ENCODE peak calls at places on chromosomes 13 and 19, in six cellular contexts. One of them, this sample, is unnamed. For H3K4me1, the result is how much of the 10 kb centered on the place peaks cover.

GRCh38 chr19:41366089-41366488 is 2.1 kb upstream of the B9D2 start:
- DNase-seq in ascending aorta: no peak
- DNase-seq in CD4-positive, alpha-beta memory T cell: no peak
- DNase-seq in cardiac muscle cell: no peak
- DNase-seq in heart left ventricle: no peak
- DNase-seq in breast epithelium: no peak
- DNase-seq in this sample: no peak

GRCh38 chr13:74287672-74288169 is 153.5 kb upstream of the KLF12 start:
- DNase-seq in heart left ventricle: peak
- DNase-seq in breast epithelium: no peak
- DNase-seq in CD4-positive, alpha-beta memory T cell: peak
- DNase-seq in cardiac muscle cell: peak
- DNase-seq in ascending aorta: peak
- DNase-seq in this sample: peak

GRCh38 chr19:41886761-41887710 is 4.1 kb downstream of the ARHGEF1 start:
- DNase-seq in breast epithelium: no peak
- DNase-seq in heart left ventricle: no peak
- DNase-seq in ascending aorta: no peak
- DNase-seq in CD4-positive, alpha-beta memory T cell: peak
- DNase-seq in cardiac muscle cell: no peak
- DNase-seq in this sample: no peak

GRCh38 chr13:98108330-98108729 is 34.6 kb upstream of the FARP1 start:
- DNase-seq in breast epithelium: no peak
- DNase-seq in heart left ventricle: no peak
- DNase-seq in CD4-positive, alpha-beta memory T cell: no peak
- DNase-seq in ascending aorta: no peak
- DNase-seq in cardiac muscle cell: no peak
- DNase-seq in this sample: no peak

GRCh38 chr19:17101686-17102628 is 26.4 kb downstream of the MYO9B start:
- DNase-seq in ascending aorta: no peak
- DNase-seq in breast epithelium: no peak
- DNase-seq in heart left ventricle: no peak
- DNase-seq in CD4-positive, alpha-beta memory T cell: no peak
- DNase-seq in cardiac muscle cell: no peak
- DNase-seq in this sample: no peak

GRCh38 chr13:71864981-71865857 is 1.8 kb downstream of the DACH1 start:
- DNase-seq in ascending aorta: no peak
- DNase-seq in heart left ventricle: peak
- DNase-seq in CD4-positive, alpha-beta memory T cell: no peak
- DNase-seq in cardiac muscle cell: peak
- DNase-seq in breast epithelium: peak
- DNase-seq in this sample: no peak

GRCh38 chr13:39835253-39835652 is 179.8 kb downstream of the COG6 start:
- DNase-seq in heart left ventricle: no peak
- DNase-seq in cardiac muscle cell: no peak
- DNase-seq in CD4-positive, alpha-beta memory T cell: no peak
- DNase-seq in ascending aorta: no peak
- DNase-seq in breast epithelium: no peak
- DNase-seq in this sample: no peak

GRCh38 chr19:18796239-18796638 is 5.1 kb upstream of the COMP start:
- DNase-seq in CD4-positive, alpha-beta memory T cell: no peak
- DNase-seq in ascending aorta: no peak
- DNase-seq in heart left ventricle: no peak
- DNase-seq in cardiac muscle cell: no peak
- DNase-seq in breast epithelium: no peak
- DNase-seq in this sample: no peak

GRCh38 chr13:99922631-99923404 is 48.7 kb downstream of the ZIC5 start:
- DNase-seq in ascending aorta: no peak
- DNase-seq in CD4-positive, alpha-beta memory T cell: no peak
- DNase-seq in cardiac muscle cell: no peak
- DNase-seq in breast epithelium: no peak
- DNase-seq in heart left ventricle: no peak
- DNase-seq in this sample: no peak

GRCh38 chr13:106626473-106626872 is 58.5 kb upstream of the ARGLU1 start:
- DNase-seq in breast epithelium: no peak
- DNase-seq in cardiac muscle cell: no peak
- DNase-seq in ascending aorta: no peak
- DNase-seq in heart left ventricle: no peak
- DNase-seq in CD4-positive, alpha-beta memory T cell: no peak
- DNase-seq in this sample: no peak

GRCh38 chr13:110816500-110816899 is 98.4 kb downstream of the ANKRD10 start:
- DNase-seq in CD4-positive, alpha-beta memory T cell: no peak
- DNase-seq in cardiac muscle cell: no peak
- DNase-seq in ascending aorta: no peak
- DNase-seq in heart left ventricle: no peak
- DNase-seq in breast epithelium: no peak
- DNase-seq in this sample: no peak

GRCh38 chr19:46736544-46737274 is 9.1 kb upstream of the FKRP start:
- DNase-seq in cardiac muscle cell: peak
- DNase-seq in breast epithelium: no peak
- DNase-seq in ascending aorta: no peak
- DNase-seq in CD4-positive, alpha-beta memory T cell: no peak
- DNase-seq in heart left ventricle: peak
- DNase-seq in this sample: no peak

GRCh38 chr19:58477871-58478270 is 1.7 kb downstream of the ZNF446 start:
- DNase-seq in heart left ventricle: no peak
- DNase-seq in CD4-positive, alpha-beta memory T cell: no peak
- DNase-seq in ascending aorta: no peak
- DNase-seq in cardiac muscle cell: no peak
- DNase-seq in breast epithelium: no peak
- DNase-seq in this sample: no peak

GRCh38 chr19:58480481-58480830 is 4.3 kb downstream of the ZNF446 start:
- DNase-seq in heart left ventricle: no peak
- DNase-seq in CD4-positive, alpha-beta memory T cell: no peak
- DNase-seq in ascending aorta: no peak
- DNase-seq in breast epithelium: no peak
- DNase-seq in cardiac muscle cell: no peak
- DNase-seq in this sample: no peak

GRCh38 chr19:58480831-58481230 is 4.7 kb downstream of the ZNF446 start:
- DNase-seq in CD4-positive, alpha-beta memory T cell: no peak
- DNase-seq in breast epithelium: no peak
- DNase-seq in cardiac muscle cell: no peak
- DNase-seq in heart left ventricle: no peak
- DNase-seq in ascending aorta: no peak
- DNase-seq in this sample: no peak

GRCh38 chr19:58479303-58479702 is 3.2 kb downstream of the ZNF446 start:
- DNase-seq in cardiac muscle cell: no peak
- DNase-seq in breast epithelium: no peak
- DNase-seq in heart left ventricle: no peak
- DNase-seq in ascending aorta: no peak
- DNase-seq in CD4-positive, alpha-beta memory T cell: no peak
- DNase-seq in this sample: no peak

DNA sequence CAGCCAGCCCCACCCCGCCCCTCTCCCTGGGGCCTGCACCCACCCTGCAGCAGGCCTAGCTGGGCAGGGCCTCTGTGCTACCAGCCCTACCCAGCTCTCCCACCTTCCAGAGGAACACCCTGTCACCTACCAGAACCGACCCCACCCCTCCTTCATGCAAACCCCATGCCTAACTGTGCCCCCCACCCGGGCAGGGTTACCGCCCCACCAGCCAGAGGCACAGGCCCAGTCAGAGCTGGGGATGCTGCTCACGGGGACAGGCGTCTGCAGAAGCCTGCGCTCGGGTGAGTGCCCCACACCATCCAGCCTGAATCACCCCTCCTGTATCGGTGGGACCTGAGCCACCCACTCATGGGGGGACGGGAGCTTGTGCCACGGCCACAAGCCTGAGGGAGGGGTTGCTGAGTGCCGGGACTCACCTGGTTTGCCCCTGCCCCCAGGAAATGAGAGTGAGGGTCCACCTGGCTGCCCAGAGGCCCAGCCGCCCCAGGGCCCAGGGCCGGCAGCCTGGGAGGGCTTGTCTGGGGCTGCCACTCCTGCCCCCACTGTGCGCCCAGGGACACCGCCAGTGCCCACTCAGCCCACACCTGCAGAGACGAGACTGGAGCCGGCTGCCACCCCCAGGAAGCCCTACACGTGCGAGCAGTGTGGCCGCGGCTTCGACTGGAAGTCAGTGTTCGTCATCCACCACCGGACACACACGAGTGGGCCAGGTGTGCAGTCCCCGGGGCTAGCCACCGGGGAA is 3.8 kb downstream of the ZNF446 start:
- DNase-seq in CD4-positive, alpha-beta memory T cell: no peak
- DNase-seq in heart left ventricle: no peak
- DNase-seq in ascending aorta: no peak
- DNase-seq in cardiac muscle cell: no peak
- DNase-seq in breast epithelium: no peak
- DNase-seq in this sample: no peak
- H3K4me1 ChIP-seq in CD4-positive, alpha-beta memory T cell: under half
- H3K4me1 ChIP-seq in heart left ventricle: under half
- H3K4me1 ChIP-seq in ascending aorta: under half
- H3K4me1 ChIP-seq in cardiac muscle cell: under half
- H3K4me1 ChIP-seq in breast epithelium: under half
- H3K4me1 ChIP-seq in this sample: under half

GRCh38 chr19:1449467-1450442 is at the start of gene APC2:
- DNase-seq in ascending aorta: no peak
- DNase-seq in CD4-positive, alpha-beta memory T cell: peak
- DNase-seq in heart left ventricle: no peak
- DNase-seq in breast epithelium: no peak
- DNase-seq in cardiac muscle cell: peak
- DNase-seq in this sample: no peak

GRCh38 chr19:1453525-1454371 is 3.8 kb downstream of the APC2 start:
- DNase-seq in cardiac muscle cell: peak
- DNase-seq in ascending aorta: no peak
- DNase-seq in heart left ventricle: no peak
- DNase-seq in breast epithelium: no peak
- DNase-seq in CD4-positive, alpha-beta memory T cell: no peak
- DNase-seq in this sample: no peak

GRCh38 chr19:1450735-1451669 is 1.1 kb downstream of the APC2 start:
- DNase-seq in cardiac muscle cell: no peak
- DNase-seq in ascending aorta: no peak
- DNase-seq in CD4-positive, alpha-beta memory T cell: no peak
- DNase-seq in breast epithelium: no peak
- DNase-seq in heart left ventricle: no peak
- DNase-seq in this sample: no peak

GRCh38 chr19:1452802-1453524 is 3.0 kb downstream of the APC2 start:
- DNase-seq in heart left ventricle: no peak
- DNase-seq in CD4-positive, alpha-beta memory T cell: no peak
- DNase-seq in cardiac muscle cell: no peak
- DNase-seq in breast epithelium: no peak
- DNase-seq in ascending aorta: no peak
- DNase-seq in this sample: no peak

DNA sequence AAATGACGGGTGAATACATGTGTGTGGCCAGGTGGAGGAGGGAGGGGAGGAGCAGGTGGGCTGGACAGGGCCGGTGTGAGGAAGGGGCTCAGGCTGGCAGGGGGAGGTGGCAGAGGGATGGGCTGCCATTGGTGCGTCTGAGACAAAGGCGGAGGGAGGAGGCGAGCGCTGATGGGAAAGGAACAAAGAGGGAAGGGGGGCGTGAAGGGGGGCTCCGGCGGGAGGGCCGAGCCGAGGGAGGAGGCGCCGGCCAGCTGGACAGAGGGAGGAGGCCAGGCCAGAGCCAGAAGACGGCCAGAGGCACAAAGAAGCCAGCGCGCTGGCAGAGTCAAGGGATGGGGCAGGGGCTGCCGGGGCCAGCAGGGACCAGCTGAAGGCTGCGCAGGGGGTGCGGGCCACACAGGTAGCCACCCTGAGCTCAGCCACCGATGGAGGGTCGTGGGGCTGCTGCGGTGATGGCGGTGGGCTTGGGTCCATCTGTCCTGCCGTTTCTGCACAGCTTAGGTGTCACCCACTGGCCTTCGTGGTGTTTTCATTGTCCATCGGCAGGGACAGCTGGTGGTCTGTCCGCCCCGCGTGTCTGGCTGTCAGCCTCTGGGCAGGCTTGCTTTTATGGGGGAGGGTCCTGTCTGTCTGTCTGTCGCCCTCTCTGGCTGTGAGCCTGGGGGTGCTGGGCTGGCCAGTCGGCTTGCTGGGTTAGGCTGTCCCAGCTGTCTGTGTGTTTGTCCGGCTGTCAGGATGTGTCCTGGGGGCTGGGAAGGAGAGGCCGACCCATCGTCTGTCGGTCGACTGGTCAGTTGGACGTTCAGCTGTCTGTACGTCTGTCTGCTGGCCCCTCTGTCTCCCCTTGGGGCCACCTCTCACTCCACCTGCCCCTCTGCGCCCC is 2.2 kb downstream of the APC2 start:
- DNase-seq in heart left ventricle: no peak
- DNase-seq in ascending aorta: no peak
- DNase-seq in breast epithelium: no peak
- DNase-seq in cardiac muscle cell: no peak
- DNase-seq in CD4-positive, alpha-beta memory T cell: no peak
- DNase-seq in this sample: no peak
- H3K4me1 ChIP-seq in heart left ventricle: under half
- H3K4me1 ChIP-seq in ascending aorta: under half
- H3K4me1 ChIP-seq in breast epithelium: under half
- H3K4me1 ChIP-seq in cardiac muscle cell: under half
- H3K4me1 ChIP-seq in CD4-positive, alpha-beta memory T cell: under half
- H3K4me1 ChIP-seq in this sample: under half

GRCh38 chr19:2538096-2538757 is 62.3 kb downstream of the GADD45B start:
- DNase-seq in heart left ventricle: no peak
- DNase-seq in cardiac muscle cell: no peak
- DNase-seq in ascending aorta: no peak
- DNase-seq in breast epithelium: no peak
- DNase-seq in CD4-positive, alpha-beta memory T cell: no peak
- DNase-seq in this sample: no peak

GRCh38 chr19:2537544-2537943 is 61.6 kb downstream of the GADD45B start:
- DNase-seq in CD4-positive, alpha-beta memory T cell: no peak
- DNase-seq in heart left ventricle: no peak
- DNase-seq in cardiac muscle cell: no peak
- DNase-seq in breast epithelium: no peak
- DNase-seq in ascending aorta: no peak
- DNase-seq in this sample: no peak

GRCh38 chr19:2540646-2541454 is 64.9 kb downstream of the GADD45B start:
- DNase-seq in heart left ventricle: peak
- DNase-seq in CD4-positive, alpha-beta memory T cell: no peak
- DNase-seq in ascending aorta: no peak
- DNase-seq in cardiac muscle cell: peak
- DNase-seq in breast epithelium: peak
- DNase-seq in this sample: peak

GRCh38 chr19:2542341-2543069 is 66.6 kb downstream of the GADD45B start:
- DNase-seq in heart left ventricle: no peak
- DNase-seq in breast epithelium: no peak
- DNase-seq in CD4-positive, alpha-beta memory T cell: no peak
- DNase-seq in ascending aorta: no peak
- DNase-seq in cardiac muscle cell: peak
- DNase-seq in this sample: no peak

DNA sequence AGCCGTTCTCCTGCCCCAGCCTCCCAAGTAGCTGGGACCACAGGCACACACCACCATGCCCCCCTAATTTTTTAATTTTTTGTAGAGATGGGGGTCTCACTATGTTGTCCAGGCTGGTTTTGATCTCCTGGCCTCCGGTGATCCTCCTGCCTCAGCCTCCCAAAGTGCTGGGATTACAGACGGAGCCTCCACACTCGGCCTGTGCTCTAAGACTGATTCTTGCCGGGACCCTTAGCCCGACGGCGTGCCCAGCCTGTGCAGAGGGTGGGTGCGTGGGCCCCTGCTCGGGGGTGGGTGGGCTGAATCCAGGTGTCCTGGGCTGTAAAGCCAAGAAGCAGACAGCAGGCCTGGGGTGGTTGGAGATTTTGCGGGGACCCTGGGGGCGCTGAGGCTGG is 64.3 kb downstream of the GADD45B start:
- DNase-seq in breast epithelium: no peak
- DNase-seq in heart left ventricle: no peak
- DNase-seq in ascending aorta: no peak
- DNase-seq in cardiac muscle cell: no peak
- DNase-seq in CD4-positive, alpha-beta memory T cell: no peak
- DNase-seq in this sample: no peak
- H3K4me1 ChIP-seq in breast epithelium: under half
- H3K4me1 ChIP-seq in heart left ventricle: half or more
- H3K4me1 ChIP-seq in ascending aorta: under half
- H3K4me1 ChIP-seq in cardiac muscle cell: under half
- H3K4me1 ChIP-seq in CD4-positive, alpha-beta memory T cell: under half
- H3K4me1 ChIP-seq in this sample: under half

GRCh38 chr13:46663644-46664043 is 110.7 kb downstream of the LRCH1 start:
- DNase-seq in cardiac muscle cell: no peak
- DNase-seq in breast epithelium: no peak
- DNase-seq in CD4-positive, alpha-beta memory T cell: no peak
- DNase-seq in heart left ventricle: no peak
- DNase-seq in ascending aorta: no peak
- DNase-seq in this sample: no peak
- H3K4me1 ChIP-seq in cardiac muscle cell: half or more
- H3K4me1 ChIP-seq in breast epithelium: under half
- H3K4me1 ChIP-seq in CD4-positive, alpha-beta memory T cell: under half
- H3K4me1 ChIP-seq in heart left ventricle: half or more
- H3K4me1 ChIP-seq in ascending aorta: under half
- H3K4me1 ChIP-seq in this sample: under half